ENCODE peak calls at places on chromosomes 12 and 14, in four cellular contexts. P is transverse colon; Q is breast epithelium; B is effector memory CD4-positive, alpha-beta T cell. X is an unnamed sample.

GRCh38 chr14:85248881-85249635 is 280.9 kb upstream of the FLRT2 start:
- DNase-seq in P (no peak), Q (no peak), B (no peak), X (no peak)

GRCh38 chr12:118840399-118840798 is 140.9 kb upstream of the SRRM4 start:
- DNase-seq in P (no peak), Q (no peak), B (no peak), X (no peak)

GRCh38 chr12:124130717-124131670 is 158.0 kb downstream of the ZNF664 start:
- DNase-seq in P (peak; percentile 34), Q (no peak), B (no peak), X (no peak)

GRCh38 chr14:52527052-52527451 is 25.3 kb downstream of the TXNDC16 start:
- DNase-seq in P (no peak), Q (no peak), B (no peak), X (no peak)

GRCh38 chr12:31118347-31118830 is 44.7 kb downstream of the DDX11 start:
- DNase-seq in P (no peak), Q (no peak), B (no peak), X (no peak)

GRCh38 chr12:91077228-91077954 is 19.6 kb upstream of the KERA start:
- DNase-seq in P (no peak), Q (no peak), B (no peak), X (no peak)

GRCh38 chr12:18696971-18697602 is 40.7 kb downstream of the PLCZ1 start:
- DNase-seq in P (no peak), Q (no peak), B (no peak), X (no peak)

GRCh38 chr12:5022030-5022429 is 21.6 kb upstream of the KCNA5 start:
- DNase-seq in P (no peak), Q (no peak), B (no peak), X (no peak)

GRCh38 chr12:106831699-106832098 is 57.2 kb downstream of the RIC8B start:
- DNase-seq in P (no peak), Q (no peak), B (no peak), X (no peak)

GRCh38 chr12:68148261-68148951 is 11.1 kb downstream of the IFNG start:
- DNase-seq in P (no peak), Q (no peak), B (no peak), X (no peak)

GRCh38 chr12:22631863-22632463 is 7.0 kb downstream of the ETNK1 start:
- DNase-seq in P (no peak), Q (no peak), B (no peak), X (no peak)

GRCh38 chr14:100012478-100012925 is 52.7 kb upstream of the EVL start:
- DNase-seq in P (no peak), Q (no peak), B (no peak), X (no peak)

GRCh38 chr12:83015390-83016225 is 328.9 kb downstream of the TMTC2 start:
- DNase-seq in P (no peak), Q (no peak), B (no peak), X (no peak)

GRCh38 chr14:61545716-61546455 is 149.4 kb upstream of the HIF1A start:
- DNase-seq in P (no peak), Q (no peak), B (no peak), X (no peak)

GRCh38 chr12:50110127-50110761 is 1.8 kb upstream of the COX14 start:
- DNase-seq in P (peak; percentile 78), Q (peak; percentile 47), B (no peak), X (no peak)

GRCh38 chr14:79639638-79640037 is 571.7 kb downstream of the DIO2 start:
- DNase-seq in P (no peak), Q (no peak), B (no peak), X (no peak)

GRCh38 chr12:91432079-91432478 is 249.5 kb upstream of the DCN start:
- DNase-seq in P (no peak), Q (no peak), B (no peak), X (no peak)

GRCh38 chr12:32399373-32400113 is at the start of gene FGD4:
- DNase-seq in P (peak; percentile 41), Q (peak; percentile 88), B (peak; percentile 18), X (peak; percentile 13)

GRCh38 chr12:127729381-127729780 is 537.6 kb upstream of the TMEM132C start:
- DNase-seq in P (no peak), Q (no peak), B (no peak), X (no peak)

GRCh38 chr12:100372846-100373245 is 16.0 kb downstream of the SLC17A8 start:
- DNase-seq in P (no peak), Q (no peak), B (no peak), X (no peak)

GRCh38 chr12:129073157-129073915 is 220.1 kb downstream of the GLT1D1 start:
- DNase-seq in P (no peak), Q (no peak), B (no peak), X (no peak)

GRCh38 chr12:116539361-116539771 is 19.8 kb upstream of the MAP1LC3B2 start:
- DNase-seq in P (no peak), Q (no peak), B (no peak), X (no peak)

GRCh38 chr14:104075530-104076151 is 9.9 kb upstream of the ASPG start:
- DNase-seq in P (no peak), Q (no peak), B (no peak), X (no peak)

GRCh38 chr14:93543766-93544165 is 113.0 kb downstream of the UNC79 start:
- DNase-seq in P (no peak), Q (no peak), B (no peak), X (peak; percentile 14)

GRCh38 chr12:48615681-48616080 is 45.8 kb upstream of the LALBA start:
- DNase-seq in P (no peak), Q (no peak), B (no peak), X (no peak)

GRCh38 chr14:54893151-54893760 is 9.4 kb downstream of the GCH1 start:
- DNase-seq in P (no peak), Q (no peak), B (no peak), X (no peak)

GRCh38 chr12:53973093-53974042 is at the start of gene HOXC11:
- DNase-seq in P (no peak), Q (no peak), B (no peak), X (no peak)

GRCh38 chr12:6927379-6927991 is at the start of gene ATN1:
- DNase-seq in P (peak; percentile 79), Q (peak; percentile 80), B (no peak), X (peak; percentile 41)

GRCh38 chr14:91265404-91265803 is 20.9 kb upstream of the GPR68 start:
- DNase-seq in P (no peak), Q (no peak), B (no peak), X (no peak)

GRCh38 chr12:54294152-54294913 is 6.5 kb downstream of the NFE2 start:
- DNase-seq in P (peak; percentile 75), Q (no peak), B (no peak), X (no peak)

GRCh38 chr14:23321572-23322547 is 603 bp downstream of the PABPN1 start:
- DNase-seq in P (peak; percentile 58), Q (no peak), B (peak; percentile 25), X (peak; percentile 33)

GRCh38 chr12:124568431-124569374 is 1.3 kb upstream of the NCOR2 start:
- DNase-seq in P (peak; percentile 69), Q (no peak), B (no peak), X (peak; percentile 43)

GRCh38 chr12:80659512-80660094 is 47.8 kb upstream of the MYF6 start:
- DNase-seq in P (no peak), Q (no peak), B (no peak), X (no peak)

GRCh38 chr12:131369094-131369845 is 341.6 kb upstream of the SFSWAP start:
- DNase-seq in P (no peak), Q (no peak), B (no peak), X (no peak)